ENCODE peak calls at places on chromosomes 11 and 22, in seven cellular contexts. I is ecto neural progenitor cell; U is effector CD8-positive, alpha-beta T cell; M is globus pallidus; X is activated CD4-positive, alpha-beta T cell treated with anti-CD3 and anti-CD28 coated beads for 24 hours; P is dermis blood vessel endothelial cell; S is GM18507. L is an unnamed sample.

GRCh38 chr22:35021166-35021565 is 44.8 kb upstream of the ISX start:
- DNase-seq in U (no peak), M (no peak), S (no peak), P (no peak), X (no peak), I (no peak), L (no peak)

GRCh38 chr22:46077669-46078099 is 72.6 kb upstream of the PPARA start:
- DNase-seq in U (no peak), I (no peak), S (no peak), M (no peak), X (no peak), P (peak), L (no peak)

GRCh38 chr22:45692549-45692948 is 20.9 kb downstream of the ATXN10 start:
- DNase-seq in I (no peak), S (no peak), X (no peak), M (no peak), P (peak), U (no peak), L (peak)

GRCh38 chr11:18703001-18703763 is 4.6 kb downstream of the TMEM86A start:
- DNase-seq in U (no peak), P (no peak), X (no peak), M (no peak), I (no peak), S (no peak), L (no peak)

GRCh38 chr11:130999992-131000770 is 83.9 kb upstream of the SNX19 start:
- DNase-seq in I (no peak), S (no peak), U (no peak), P (peak), X (no peak), M (no peak), L (peak)

GRCh38 chr11:113396693-113397092 is 9.1 kb downstream of the ANKK1 start:
- DNase-seq in P (no peak), I (no peak), M (no peak), S (no peak), X (no peak), U (no peak), L (no peak)

GRCh38 chr22:25380141-25380747 is 160.8 kb downstream of the CRYBB2 start:
- DNase-seq in U (no peak), S (no peak), P (no peak), M (no peak), I (no peak), X (no peak), L (no peak)

GRCh38 chr11:17915500-17916143 is 97.2 kb downstream of the SERGEF start:
- DNase-seq in X (no peak), M (no peak), U (no peak), P (no peak), S (no peak), I (no peak), L (no peak)

GRCh38 chr11:26865703-26866102 is 128.2 kb upstream of the FIBIN start:
- DNase-seq in S (no peak), U (no peak), I (no peak), P (no peak), X (no peak), M (no peak), L (no peak)

GRCh38 chr22:40281717-40282116 is 64.6 kb upstream of the ADSL start:
- DNase-seq in P (no peak), S (no peak), X (no peak), U (no peak), M (no peak), I (no peak), L (no peak)

GRCh38 chr22:42294034-42294985 is 23.9 kb upstream of the TCF20 start:
- DNase-seq in M (no peak), I (peak), P (peak), X (no peak), U (no peak), S (no peak), L (no peak)

GRCh38 chr11:64763804-64764611 is 4.2 kb upstream of the PYGM start:
- DNase-seq in X (no peak), P (no peak), M (no peak), U (peak), I (peak), S (no peak), L (no peak)

GRCh38 chr11:27281276-27281675 is 81.7 kb downstream of the CCDC34 start:
- DNase-seq in U (no peak), I (no peak), M (no peak), X (no peak), S (no peak), P (no peak), L (no peak)

GRCh38 chr11:115672999-115673411 is 168.8 kb upstream of the CADM1 start:
- DNase-seq in M (peak), X (no peak), S (no peak), U (no peak), P (no peak), I (no peak), L (no peak)

GRCh38 chr11:120208777-120209176 is 2.1 kb upstream of the OAF start:
- DNase-seq in X (no peak), P (peak), M (no peak), U (no peak), I (no peak), S (no peak), L (no peak)

GRCh38 chr11:12489246-12489772 is 111.9 kb downstream of the PARVA start:
- DNase-seq in U (no peak), S (no peak), X (no peak), I (no peak), M (no peak), P (no peak), L (no peak)

GRCh38 chr11:48041877-48042698 is 61.7 kb downstream of the PTPRJ start:
- DNase-seq in I (no peak), S (no peak), M (peak), P (no peak), X (no peak), U (no peak), L (no peak)

GRCh38 chr11:65553301-65554001 is 4.7 kb downstream of the LTBP3 start:
- DNase-seq in I (peak), U (peak), M (no peak), P (no peak), X (no peak), S (no peak), L (no peak)

GRCh38 chr22:49756201-49756600 is 71.5 kb downstream of the BRD1 start:
- DNase-seq in S (no peak), X (no peak), U (no peak), P (no peak), I (no peak), M (no peak), L (no peak)

GRCh38 chr22:17707526-17707925 is 66.7 kb downstream of the BID start:
- DNase-seq in M (peak), U (no peak), X (no peak), P (peak), I (no peak), S (no peak), L (no peak)

GRCh38 chr11:14105446-14105845 is 142.9 kb downstream of the SPON1 start:
- DNase-seq in I (no peak), S (no peak), M (no peak), U (no peak), X (no peak), P (no peak), L (no peak)

GRCh38 chr11:7637447-7638157 is 35.7 kb downstream of the CYB5R2 start:
- DNase-seq in M (no peak), X (no peak), I (no peak), P (peak), U (no peak), S (no peak), L (peak)

GRCh38 chr22:49775191-49776052 is 52.3 kb downstream of the BRD1 start:
- DNase-seq in S (no peak), M (no peak), P (no peak), I (no peak), U (no peak), X (no peak), L (no peak)

GRCh38 chr11:76233936-76234703 is 27.8 kb upstream of the WNT11 start:
- DNase-seq in X (no peak), S (no peak), P (peak), M (peak), I (peak), U (no peak), L (no peak)

GRCh38 chr11:131185915-131186314 is 184.5 kb upstream of the NTM start:
- DNase-seq in X (no peak), M (no peak), I (no peak), S (no peak), P (no peak), U (no peak), L (no peak)

GRCh38 chr22:28243539-28243938 is 324.5 kb upstream of the PITPNB start:
- DNase-seq in S (no peak), I (no peak), U (no peak), X (no peak), M (no peak), P (no peak), L (no peak)

GRCh38 chr22:48756146-48757111 is 1071.2 kb downstream of the BRD1 start:
- DNase-seq in S (no peak), I (peak), P (no peak), X (no peak), U (no peak), M (no peak), L (no peak)

GRCh38 chr11:63871962-63872832 is 33.3 kb downstream of the MARK2 start:
- DNase-seq in I (peak), X (no peak), S (peak), M (peak), P (peak), U (no peak), L (peak)

L was measured in HS-5.